ENCODE peak calls at places on chromosomes 4 and X, in seven cellular contexts. M is K562, W is H1, E is SK-N-SH, C is HCT116, P is GM12878, V is HepG2. D is an unnamed sample.

GRCh38 chr4:141713771-141714445 is 77.5 kb downstream of the IL15 start:
- DNase-seq in M (no peak), W (no peak), E (no peak), C (peak), P (no peak), V (no peak), D (no peak)

GRCh38 chr4:72900952-72901351 is 168.6 kb downstream of the COX18 start:
- DNase-seq in M (no peak), W (no peak), E (no peak), C (no peak), P (no peak), V (no peak), D (no peak)

GRCh38 chrX:97452283-97452682 is 568.6 kb downstream of the RPA4 start:
- DNase-seq in M (no peak), W (no peak), E (no peak), C (no peak), P (no peak), V (no peak), D (no peak)

GRCh38 chrX:155061770-155062169 is 9.2 kb downstream of the CMC4 start:
- DNase-seq in M (no peak), W (no peak), E (no peak), C (no peak), P (no peak), V (no peak), D (no peak)

GRCh38 chr4:7759221-7759620 is 180.4 kb downstream of the AFAP1 start:
- DNase-seq in M (no peak), W (no peak), E (no peak), C (no peak), P (no peak), V (no peak), D (no peak)

GRCh38 chr4:83604315-83604714 is 68.4 kb downstream of the GPAT3 start:
- DNase-seq in M (no peak), W (no peak), E (no peak), C (no peak), P (no peak), V (no peak), D (no peak)

GRCh38 chrX:139085404-139085803 is 373.9 kb upstream of the FGF13 start:
- DNase-seq in M (no peak), W (no peak), E (no peak), C (no peak), P (no peak), V (no peak), D (no peak)

GRCh38 chr4:159326470-159326869 is 223.6 kb downstream of the RAPGEF2 start:
- DNase-seq in M (no peak), W (no peak), E (no peak), C (no peak), P (no peak), V (no peak), D (no peak)

GRCh38 chr4:8761167-8761823 is 110.3 kb downstream of the HMX1 start:
- DNase-seq in M (no peak), W (no peak), E (no peak), C (no peak), P (no peak), V (no peak), D (peak)

GRCh38 chr4:7428261-7429068 is 6.3 kb downstream of the PSAPL1 start:
- DNase-seq in M (no peak), W (no peak), E (peak), C (no peak), P (no peak), V (no peak), D (no peak)

GRCh38 chr4:93786149-93786548 is 42.4 kb upstream of the ATOH1 start:
- DNase-seq in M (no peak), W (no peak), E (no peak), C (no peak), P (no peak), V (no peak), D (no peak)

GRCh38 chrX:34655496-34656258 is 1.4 kb downstream of the TMEM47 start:
- DNase-seq in M (no peak), W (no peak), E (no peak), C (no peak), P (no peak), V (no peak), D (no peak)

GRCh38 chr4:2243682-2244380 is 1.9 kb upstream of the HAUS3 start:
- DNase-seq in M (no peak), W (no peak), E (peak), C (no peak), P (no peak), V (peak), D (no peak)

GRCh38 chrX:20382518-20383291 is 116.0 kb upstream of the RPS6KA3 start:
- DNase-seq in M (no peak), W (no peak), E (peak), C (no peak), P (peak), V (peak), D (no peak)

GRCh38 chrX:23907496-23908218 is at the start of the genes APOO and CXorf58:
- DNase-seq in M (peak), W (peak), E (peak), C (peak), P (peak), V (peak), D (peak)

GRCh38 chrX:49860867-49861535 is 18.3 kb upstream of the USP27X start:
- DNase-seq in M (peak), W (no peak), E (no peak), C (no peak), P (no peak), V (no peak), D (no peak)

GRCh38 chr4:41129128-41129754 is 85.1 kb downstream of the APBB2 start:
- DNase-seq in M (no peak), W (no peak), E (no peak), C (no peak), P (no peak), V (no peak), D (no peak)

GRCh38 chr4:35614120-35614519 is 630.2 kb downstream of the ARAP2 start:
- DNase-seq in M (no peak), W (no peak), E (no peak), C (no peak), P (no peak), V (no peak), D (no peak)

GRCh38 chr4:94127707-94128328 is 79.8 kb upstream of the SMARCAD1 start:
- DNase-seq in M (peak), W (no peak), E (peak), C (peak), P (no peak), V (peak), D (peak)

GRCh38 chr4:74111990-74112389 is 13.0 kb upstream of the CXCL2 start:
- DNase-seq in M (no peak), W (no peak), E (no peak), C (no peak), P (no peak), V (no peak), D (no peak)

GRCh38 chr4:123037809-123038208 is 115.4 kb upstream of the NUDT6 start:
- DNase-seq in M (no peak), W (no peak), E (no peak), C (no peak), P (no peak), V (peak), D (no peak)

GRCh38 chr4:19286924-19287323 is 964.8 kb upstream of the SLIT2 start:
- DNase-seq in M (no peak), W (no peak), E (no peak), C (no peak), P (no peak), V (no peak), D (no peak)

GRCh38 chrX:33273521-33273920 is 62.2 kb upstream of the DMD start:
- DNase-seq in M (no peak), W (no peak), E (no peak), C (no peak), P (no peak), V (no peak), D (no peak)

GRCh38 chr4:130031858-130032257 is 935.9 kb downstream of the C4orf33 start:
- DNase-seq in M (no peak), W (no peak), E (no peak), C (no peak), P (no peak), V (no peak), D (no peak)
- TF ChIP-seq JUND in M (no peak), W (no peak), E (no peak), C (no peak), P (no peak), V (no peak), D (no peak)

GRCh38 chrX:76996641-76997040 is 450.5 kb upstream of the FGF16 start:
- DNase-seq in M (no peak), W (no peak), E (no peak), C (no peak), P (no peak), V (no peak), D (no peak)
- TF ChIP-seq JUND in M (no peak), W (no peak), E (no peak), C (no peak), P (no peak), V (no peak), D (no peak)

DNA sequence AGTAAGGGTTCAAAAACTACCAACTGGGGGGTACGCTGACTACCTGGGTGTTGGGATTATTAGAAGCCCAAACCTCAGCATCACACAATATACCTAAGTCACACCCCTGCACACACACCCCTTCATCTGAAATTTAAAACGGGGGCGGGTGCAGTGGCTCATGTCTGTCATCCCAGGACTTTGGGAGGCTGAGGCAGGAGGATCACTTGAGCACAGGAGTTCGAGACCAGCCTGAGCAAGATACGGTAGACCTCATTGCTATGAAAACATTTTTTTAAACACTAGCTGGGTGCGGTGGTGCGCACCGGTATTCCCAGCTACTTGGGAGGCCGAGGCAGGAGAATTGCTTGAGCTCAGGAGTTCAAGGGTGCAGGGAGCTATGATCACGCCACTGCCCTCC is 331.0 kb downstream of the ASMT start:
- DNase-seq in M (no peak), W (no peak), E (no peak), C (no peak), P (no peak), V (no peak), D (no peak)
- TF ChIP-seq JUND in M (no peak), W (no peak), E (no peak), C (no peak), P (no peak), V (no peak), D (no peak)

GRCh38 chr4:38529189-38530115 is 134.5 kb upstream of the KLF3 start:
- DNase-seq in M (peak), W (no peak), E (no peak), C (no peak), P (peak), V (no peak), D (peak)
- TF ChIP-seq JUND in M (peak), W (no peak), E (no peak), C (no peak), P (no peak), V (no peak), D (no peak)

GRCh38 chr4:184423003-184423686 is 51.2 kb downstream of the IRF2 start:
- DNase-seq in M (no peak), W (no peak), E (no peak), C (no peak), P (no peak), V (no peak), D (no peak)
- TF ChIP-seq JUND in M (no peak), W (no peak), E (no peak), C (no peak), P (no peak), V (no peak), D (no peak)

DNA sequence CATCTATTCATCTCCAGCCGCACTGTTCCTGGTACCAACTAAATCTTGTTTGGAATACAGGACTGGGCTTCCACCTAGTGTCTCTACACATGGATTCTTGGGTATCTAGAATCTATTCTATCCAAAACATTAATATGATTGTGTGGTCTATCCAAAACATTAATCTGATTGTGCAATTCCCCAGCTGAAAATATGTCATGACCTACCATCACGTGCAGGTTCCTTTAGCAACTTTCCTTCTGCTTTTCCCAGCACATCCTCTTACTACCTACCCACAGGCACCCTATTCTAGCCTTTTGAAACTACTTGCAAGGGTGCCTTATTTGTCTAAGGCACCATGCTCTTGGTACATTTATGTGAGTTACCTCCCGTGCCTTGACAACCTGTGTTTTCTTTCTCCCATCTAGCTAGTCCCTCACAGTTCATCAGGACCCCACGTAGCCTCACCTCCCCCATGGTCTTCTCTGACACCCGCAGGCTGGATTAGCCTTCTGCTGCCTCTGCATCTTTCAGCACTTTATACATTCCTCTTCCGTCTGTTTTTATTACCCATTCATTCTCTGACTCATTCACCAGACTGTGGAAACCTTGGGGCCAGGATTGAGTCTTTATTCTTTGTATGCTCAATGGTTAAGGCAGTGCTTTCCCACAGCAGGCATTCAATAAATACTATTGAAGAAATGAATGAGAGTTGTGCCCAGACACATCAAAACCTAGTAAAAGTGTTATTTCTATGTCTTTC is 88.7 kb upstream of the FAM9B start:
- DNase-seq in M (no peak), W (no peak), E (no peak), C (no peak), P (no peak), V (no peak), D (no peak)
- TF ChIP-seq JUND in M (no peak), W (no peak), E (no peak), C (no peak), P (no peak), V (no peak), D (no peak)

D was measured in T47D.